ENCODE peak calls at places on chromosomes 4 and X, in eight cellular contexts. P, F, U, K, Y, B, S and V are unnamed samples.

GRCh38 chr4:19130836-19131235 is 1109.3 kb upstream of the LCORL start:
- DNase-seq in U (no peak), B (no peak), Y (no peak), P (peak; percentile 36), F (no peak), S (no peak), K (no peak), V (no peak)

GRCh38 chr4:184386271-184386781 is 88.0 kb downstream of the IRF2 start:
- DNase-seq in F (no peak), S (peak; percentile 81), U (peak; percentile 61), B (no peak), P (no peak), K (no peak), Y (no peak), V (no peak)

GRCh38 chr4:110869862-110870577 is 247.1 kb upstream of the PITX2 start:
- DNase-seq in Y (no peak), U (no peak), P (no peak), F (no peak), K (no peak), B (no peak), S (no peak), V (no peak)

GRCh38 chr4:20616313-20616712 is 83.9 kb upstream of the PACRGL start:
- DNase-seq in P (no peak), K (no peak), Y (no peak), S (no peak), U (no peak), F (no peak), B (no peak), V (no peak)

GRCh38 chrX:107861056-107861455 is 35.4 kb downstream of the MID2 start:
- DNase-seq in P (no peak), U (no peak), K (no peak), Y (no peak), S (no peak), B (no peak), F (no peak), V (no peak)

GRCh38 chr4:186946682-186947294 is 223.1 kb upstream of the FAT1 start:
- DNase-seq in P (peak; percentile 37), K (no peak), B (no peak), S (peak; percentile 77), Y (no peak), U (peak; percentile 42), F (no peak), V (peak; percentile 61)

GRCh38 chrX:129875669-129876068 is 30.3 kb upstream of the UTP14A start:
- DNase-seq in P (peak; percentile 44), U (no peak), Y (no peak), B (no peak), K (no peak), S (no peak), F (no peak), V (no peak)

GRCh38 chr4:38568768-38569167 is 95.2 kb upstream of the KLF3 start:
- DNase-seq in K (no peak), B (no peak), P (no peak), F (no peak), U (no peak), Y (no peak), S (no peak), V (no peak)

GRCh38 chr4:158710814-158711213 is 12.4 kb downstream of the PPID start:
- DNase-seq in F (no peak), P (peak; percentile 3), Y (no peak), S (no peak), K (no peak), U (no peak), B (no peak), V (no peak)

GRCh38 chr4:19736968-19737756 is 514.5 kb upstream of the SLIT2 start:
- DNase-seq in U (no peak), Y (no peak), B (no peak), F (no peak), K (no peak), P (no peak), S (no peak), V (no peak)

DNA sequence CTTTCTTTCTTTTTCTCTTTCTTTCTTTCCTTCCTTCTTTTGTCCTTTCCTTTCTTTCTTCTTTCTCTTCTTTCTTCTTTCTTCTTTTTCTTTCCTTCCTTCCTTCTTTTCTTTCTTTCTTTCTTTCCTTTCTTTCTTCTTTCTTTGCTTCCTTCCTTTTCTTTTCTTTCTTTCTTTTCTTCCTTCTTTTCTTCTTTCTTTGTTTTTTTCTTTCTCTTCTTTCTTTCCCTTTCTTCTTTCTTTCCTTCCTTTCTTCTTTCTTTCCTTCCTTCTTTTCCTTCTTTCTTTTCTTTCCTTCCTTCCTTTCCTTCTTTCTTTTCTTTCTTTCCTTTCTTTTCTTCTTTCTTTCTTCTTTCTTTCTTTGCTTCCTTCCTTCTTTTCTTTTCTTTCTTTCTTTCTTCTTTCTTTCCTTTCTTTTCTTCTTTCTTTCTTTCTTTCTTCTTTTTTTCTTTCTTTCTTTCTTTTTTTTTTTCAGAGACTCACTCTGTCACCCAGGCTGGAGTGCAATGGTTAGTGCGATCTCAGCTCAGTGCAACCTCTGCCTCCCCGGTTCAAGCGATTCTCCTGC is 18.5 kb downstream of the TMEM187 start:
- DNase-seq in F (no peak), U (no peak), S (no peak), P (no peak), Y (no peak), B (no peak), K (no peak), V (no peak)
- TF ChIP-seq CTCF in F (no peak), U (no peak), S (no peak), P (no peak), Y (no peak), B (no peak), K (no peak), V (no peak)

GRCh38 chr4:100504086-100504874 is 13.5 kb downstream of the EMCN start:
- DNase-seq in Y (no peak), K (no peak), P (no peak), U (no peak), F (no peak), B (no peak), S (peak; percentile 41), V (no peak)
- TF ChIP-seq CTCF in Y (no peak), K (no peak), P (no peak), U (no peak), F (no peak), B (no peak), S (peak; percentile 69), V (no peak)

DNA sequence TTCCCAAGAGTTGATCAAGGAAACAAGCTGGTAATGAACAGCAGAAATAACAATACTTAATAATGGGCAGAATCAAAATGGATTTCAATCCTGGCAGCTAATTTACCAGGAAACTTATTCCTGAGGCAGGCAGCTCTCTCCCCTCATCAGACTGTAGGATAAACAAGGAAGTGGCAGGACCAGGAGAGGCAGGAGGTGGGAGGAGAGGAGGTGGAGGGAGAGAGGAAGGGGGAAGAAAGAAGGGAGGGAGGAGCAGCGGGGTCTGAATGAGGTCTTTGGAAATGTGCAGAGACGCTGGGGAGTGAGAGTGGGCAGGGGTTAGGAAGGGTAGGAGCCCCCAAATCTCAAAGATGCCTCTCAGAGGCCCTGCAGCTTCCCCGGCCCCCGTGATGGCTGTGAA is 231.5 kb downstream of the BCOR start:
- DNase-seq in F (no peak), K (no peak), U (no peak), B (no peak), Y (no peak), S (peak; percentile 39), P (no peak), V (no peak)
- TF ChIP-seq CTCF in F (no peak), K (no peak), U (no peak), B (no peak), Y (no peak), S (no peak), P (no peak), V (no peak)

DNA sequence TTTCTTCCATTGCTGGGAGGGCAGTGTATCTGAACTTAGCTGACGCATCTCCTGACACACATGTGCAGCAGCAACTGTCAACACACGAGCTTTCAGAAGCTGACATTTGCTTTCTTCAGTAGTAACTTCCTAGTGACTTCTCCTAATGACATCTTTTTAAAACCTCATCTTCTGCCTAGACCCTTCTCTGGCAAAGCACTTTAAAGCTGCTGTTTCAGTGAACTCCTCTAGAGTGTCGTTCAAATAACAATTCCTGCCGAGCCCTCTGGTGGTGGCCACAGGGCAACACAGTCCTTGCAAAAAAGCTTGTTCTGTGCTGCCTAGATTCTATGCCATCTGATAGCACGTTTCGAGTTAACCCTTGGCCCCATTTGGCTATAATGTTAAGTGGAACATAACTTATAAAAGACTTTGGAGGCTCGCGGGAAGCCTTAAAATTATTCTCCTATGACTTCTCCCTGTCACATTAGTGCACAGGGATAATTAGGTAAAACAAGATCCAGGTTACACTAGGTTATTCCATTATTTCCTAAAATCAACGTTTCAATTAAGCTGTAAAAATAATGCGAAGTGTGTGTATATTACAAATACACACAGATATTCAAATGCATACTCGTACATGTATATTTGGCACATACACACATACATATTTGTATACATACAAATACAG is 2340.8 kb downstream of the PCDH7 start:
- DNase-seq in K (no peak), B (peak; percentile 28), S (peak; percentile 79), Y (no peak), F (no peak), P (peak; percentile 44), U (no peak), V (peak; percentile 68)
- TF ChIP-seq CTCF in K (no peak), B (peak; percentile 72), S (peak; percentile 92), Y (peak; percentile 44), F (no peak), P (peak; percentile 80), U (peak; percentile 22), V (peak; percentile 90)

GRCh38 chrX:137052641-137053235 is 18.9 kb upstream of the GPR101 start:
- DNase-seq in Y (no peak), U (no peak), F (no peak), S (peak; percentile 34), P (no peak), B (no peak), K (no peak), V (peak; percentile 14)

GRCh38 chrX:137051978-137052640 is 18.3 kb upstream of the GPR101 start:
- DNase-seq in S (peak; percentile 75), F (no peak), P (peak; percentile 32), Y (peak; percentile 77), U (peak; percentile 62), K (peak; percentile 61), B (peak; percentile 18), V (peak; percentile 79)
- TF ChIP-seq CTCF in S (peak; percentile 84), F (peak; percentile 52), P (peak; percentile 77), Y (peak; percentile 78), U (peak; percentile 30), K (peak; percentile 69), B (peak; percentile 59), V (peak; percentile 66)

GRCh38 chr4:163332526-163333405 is at the start of gene NPY1R:
- DNase-seq in Y (no peak), U (peak; percentile 65), B (peak; percentile 73), S (peak; percentile 87), P (peak; percentile 81), F (peak; percentile 74), K (no peak), V (peak; percentile 80)
- TF ChIP-seq CTCF in Y (peak; percentile 50), U (peak; percentile 49), B (peak; percentile 68), S (peak; percentile 85), P (peak; percentile 71), F (peak; percentile 59), K (no peak), V (peak; percentile 69)